ENCODE peak calls at places on chromosomes 1 and 21, in five cellular contexts. One of them, this sample, is unnamed.

GRCh38 chr1:27508139-27508665 is 18.2 kb upstream of the WASF2 start:
- DNase-seq in suprapubic skin: no peak
- DNase-seq in mammary epithelial cell: peak; percentile 48
- DNase-seq in heart right ventricle: no peak
- DNase-seq in body of pancreas: no peak
- DNase-seq in this sample: no peak

GRCh38 chr1:31799196-31799894 is 16.5 kb downstream of the SPOCD1 start:
- DNase-seq in suprapubic skin: peak; percentile 65
- DNase-seq in mammary epithelial cell: no peak
- DNase-seq in heart right ventricle: no peak
- DNase-seq in body of pancreas: no peak
- DNase-seq in this sample: peak; percentile 55

GRCh38 chr1:155196103-155196892 is 11.4 kb downstream of the THBS3 start:
- DNase-seq in suprapubic skin: no peak
- DNase-seq in mammary epithelial cell: no peak
- DNase-seq in heart right ventricle: no peak
- DNase-seq in body of pancreas: no peak
- DNase-seq in this sample: no peak

GRCh38 chr21:42161957-42162681 is 56.8 kb upstream of the ABCG1 start:
- DNase-seq in suprapubic skin: peak; percentile 73
- DNase-seq in mammary epithelial cell: no peak
- DNase-seq in heart right ventricle: no peak
- DNase-seq in body of pancreas: no peak
- DNase-seq in this sample: no peak

GRCh38 chr1:231338270-231339128 is at the start of gene SPRTN:
- DNase-seq in suprapubic skin: peak; percentile 94
- DNase-seq in mammary epithelial cell: peak; percentile 11
- DNase-seq in heart right ventricle: no peak
- DNase-seq in body of pancreas: no peak
- DNase-seq in this sample: no peak

GRCh38 chr1:190477687-190478192 is at the start of gene BRINP3:
- DNase-seq in suprapubic skin: no peak
- DNase-seq in mammary epithelial cell: no peak
- DNase-seq in heart right ventricle: no peak
- DNase-seq in body of pancreas: no peak
- DNase-seq in this sample: no peak

GRCh38 chr1:13965770-13966398 is 265.9 kb downstream of the PRDM2 start:
- DNase-seq in suprapubic skin: no peak
- DNase-seq in mammary epithelial cell: peak; percentile 23
- DNase-seq in heart right ventricle: peak; percentile 41
- DNase-seq in body of pancreas: peak; percentile 47
- DNase-seq in this sample: no peak

GRCh38 chr21:41627428-41627827 is 119.5 kb upstream of the TMPRSS2 start:
- DNase-seq in suprapubic skin: no peak
- DNase-seq in mammary epithelial cell: peak; percentile 48
- DNase-seq in heart right ventricle: no peak
- DNase-seq in body of pancreas: no peak
- DNase-seq in this sample: no peak

GRCh38 chr1:3420218-3420951 is 34.1 kb upstream of the ARHGEF16 start:
- DNase-seq in suprapubic skin: no peak
- DNase-seq in mammary epithelial cell: no peak
- DNase-seq in heart right ventricle: no peak
- DNase-seq in body of pancreas: no peak
- DNase-seq in this sample: no peak

GRCh38 chr1:211326528-211327340 is at the start of gene TRAF5:
- DNase-seq in suprapubic skin: no peak
- DNase-seq in mammary epithelial cell: peak; percentile 6
- DNase-seq in heart right ventricle: peak; percentile 32
- DNase-seq in body of pancreas: peak; percentile 61
- DNase-seq in this sample: peak; percentile 72

GRCh38 chr1:50218344-50218743 is 109.6 kb downstream of the ELAVL4 start:
- DNase-seq in suprapubic skin: no peak
- DNase-seq in mammary epithelial cell: no peak
- DNase-seq in heart right ventricle: no peak
- DNase-seq in body of pancreas: no peak
- DNase-seq in this sample: no peak

GRCh38 chr1:230407351-230407750 is 18.8 kb downstream of the PGBD5 start:
- DNase-seq in suprapubic skin: no peak
- DNase-seq in mammary epithelial cell: no peak
- DNase-seq in heart right ventricle: no peak
- DNase-seq in body of pancreas: peak; percentile 41
- DNase-seq in this sample: no peak

GRCh38 chr1:31663622-31664452 is 19.2 kb upstream of the PEF1 start:
- DNase-seq in suprapubic skin: no peak
- DNase-seq in mammary epithelial cell: no peak
- DNase-seq in heart right ventricle: peak; percentile 62
- DNase-seq in body of pancreas: peak; percentile 51
- DNase-seq in this sample: peak; percentile 81

GRCh38 chr1:58430355-58431335 is 115.9 kb downstream of the OMA1 start:
- DNase-seq in suprapubic skin: no peak
- DNase-seq in mammary epithelial cell: no peak
- DNase-seq in heart right ventricle: no peak
- DNase-seq in body of pancreas: no peak
- DNase-seq in this sample: no peak

GRCh38 chr1:58434181-58434580 is 112.3 kb downstream of the OMA1 start:
- DNase-seq in suprapubic skin: no peak
- DNase-seq in mammary epithelial cell: no peak
- DNase-seq in heart right ventricle: no peak
- DNase-seq in body of pancreas: no peak
- DNase-seq in this sample: no peak

GRCh38 chr1:58431847-58432246 is 114.7 kb downstream of the OMA1 start:
- DNase-seq in suprapubic skin: no peak
- DNase-seq in mammary epithelial cell: no peak
- DNase-seq in heart right ventricle: no peak
- DNase-seq in body of pancreas: no peak
- DNase-seq in this sample: no peak

GRCh38 chr1:58434587-58434986 is 111.9 kb downstream of the OMA1 start:
- DNase-seq in suprapubic skin: no peak
- DNase-seq in mammary epithelial cell: no peak
- DNase-seq in heart right ventricle: no peak
- DNase-seq in body of pancreas: no peak
- DNase-seq in this sample: no peak

DNA sequence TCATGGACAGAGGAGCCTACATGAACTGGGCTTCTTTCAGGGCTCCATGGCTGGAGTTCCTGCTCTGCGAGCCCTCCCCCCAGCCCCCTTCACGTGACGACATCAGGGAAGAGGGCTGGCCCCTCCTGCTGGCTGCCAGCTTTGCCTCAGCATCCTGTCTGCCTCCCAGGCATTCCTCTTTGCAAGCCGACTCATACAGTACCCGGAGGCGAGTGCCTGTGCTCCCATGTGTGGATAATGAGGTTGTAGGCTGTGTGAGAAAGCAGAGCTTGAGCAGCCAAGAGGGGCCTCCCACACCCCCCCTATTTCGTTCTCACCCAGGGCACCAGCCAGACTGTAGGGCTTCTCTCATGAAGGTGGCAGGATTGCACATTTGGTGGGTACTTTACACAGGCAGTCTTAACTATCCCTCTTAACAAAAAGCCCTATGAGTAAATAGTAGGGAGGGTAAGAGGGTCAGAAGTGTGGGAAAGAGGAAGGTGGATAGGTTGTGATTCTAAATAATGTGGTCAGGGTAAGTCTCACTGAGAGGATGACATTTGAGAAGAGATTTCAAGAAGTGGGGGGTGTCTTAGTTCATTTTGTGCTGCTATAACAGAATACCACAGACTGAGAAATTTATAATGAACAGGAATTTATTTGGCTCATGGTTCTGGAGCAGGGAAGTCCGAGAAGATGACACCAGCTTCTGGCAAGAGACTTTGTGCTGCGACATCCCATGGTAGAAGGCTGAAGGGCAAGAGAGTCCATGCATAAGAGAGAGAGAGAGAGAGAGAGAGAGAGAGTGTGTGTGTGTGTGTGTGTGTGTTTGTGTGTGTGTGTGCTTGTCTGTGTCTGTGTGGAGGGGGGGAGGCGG is 113.5 kb downstream of the OMA1 start:
- DNase-seq in suprapubic skin: no peak
- DNase-seq in mammary epithelial cell: peak; percentile 34
- DNase-seq in heart right ventricle: no peak
- DNase-seq in body of pancreas: no peak
- DNase-seq in this sample: no peak
- TF ChIP-seq CTCF in suprapubic skin: no peak
- TF ChIP-seq CTCF in mammary epithelial cell: no peak
- TF ChIP-seq CTCF in heart right ventricle: no peak
- TF ChIP-seq CTCF in body of pancreas: no peak
- TF ChIP-seq CTCF in this sample: no peak

GRCh38 chr1:204370176-204370575 is 10.4 kb upstream of the PLEKHA6 start:
- DNase-seq in suprapubic skin: no peak
- DNase-seq in mammary epithelial cell: no peak
- DNase-seq in heart right ventricle: no peak
- DNase-seq in body of pancreas: no peak
- DNase-seq in this sample: no peak

GRCh38 chr1:204369006-204369726 is 9.4 kb upstream of the PLEKHA6 start:
- DNase-seq in suprapubic skin: no peak
- DNase-seq in mammary epithelial cell: no peak
- DNase-seq in heart right ventricle: no peak
- DNase-seq in body of pancreas: no peak
- DNase-seq in this sample: no peak

GRCh38 chr1:204367956-204368355 is 8.2 kb upstream of the PLEKHA6 start:
- DNase-seq in suprapubic skin: no peak
- DNase-seq in mammary epithelial cell: no peak
- DNase-seq in heart right ventricle: no peak
- DNase-seq in body of pancreas: no peak
- DNase-seq in this sample: no peak

GRCh38 chr1:204366759-204367158 is 7.0 kb upstream of the PLEKHA6 start:
- DNase-seq in suprapubic skin: no peak
- DNase-seq in mammary epithelial cell: no peak
- DNase-seq in heart right ventricle: no peak
- DNase-seq in body of pancreas: no peak
- DNase-seq in this sample: no peak

GRCh38 chr1:204367193-204367858 is 7.6 kb upstream of the PLEKHA6 start:
- DNase-seq in suprapubic skin: no peak
- DNase-seq in mammary epithelial cell: no peak
- DNase-seq in heart right ventricle: no peak
- DNase-seq in body of pancreas: no peak
- DNase-seq in this sample: no peak
- H3K27me3 ChIP-seq in suprapubic skin: no peaks in the 10 kb centered on the region
- H3K27me3 ChIP-seq in mammary epithelial cell: no peaks in the 10 kb centered on the region
- H3K27me3 ChIP-seq in heart right ventricle: peaks cover 7% of the 10 kb centered on the region
- H3K27me3 ChIP-seq in body of pancreas: no peaks in the 10 kb centered on the region
- H3K27me3 ChIP-seq in this sample: no peaks in the 10 kb centered on the region

DNA sequence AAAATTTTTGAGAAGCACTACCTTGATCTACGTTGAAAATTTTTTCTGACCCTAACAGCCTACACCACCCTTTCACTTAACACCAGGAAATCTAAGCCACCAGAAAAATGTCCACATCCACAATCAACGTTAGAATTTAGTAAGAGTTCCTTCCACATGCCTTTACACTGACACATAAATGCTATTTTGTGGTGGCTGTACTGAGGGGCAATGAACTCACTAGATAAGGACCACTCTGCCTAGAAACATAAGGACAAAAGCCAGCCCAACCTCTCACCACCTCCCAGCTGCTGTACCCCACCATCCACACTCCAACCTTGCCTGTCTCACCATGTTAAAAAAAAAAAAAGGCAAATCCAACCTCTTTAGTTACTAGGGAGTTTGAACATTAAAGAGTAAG is 29.8 kb downstream of the PARP1 start:
- DNase-seq in suprapubic skin: no peak
- DNase-seq in mammary epithelial cell: no peak
- DNase-seq in heart right ventricle: no peak
- DNase-seq in body of pancreas: no peak
- DNase-seq in this sample: no peak
- H3K4me3 ChIP-seq in suprapubic skin: no peak overlapping the region
- H3K4me3 ChIP-seq in mammary epithelial cell: no peak overlapping the region
- H3K4me3 ChIP-seq in heart right ventricle: no peak overlapping the region
- H3K4me3 ChIP-seq in body of pancreas: no peak overlapping the region
- H3K4me3 ChIP-seq in this sample: no peak overlapping the region

GRCh38 chr1:6614019-6614952 is 755 bp downstream of the PHF13 start:
- DNase-seq in suprapubic skin: no peak
- DNase-seq in mammary epithelial cell: no peak
- DNase-seq in heart right ventricle: peak; percentile 61
- DNase-seq in body of pancreas: peak; percentile 42
- DNase-seq in this sample: no peak

GRCh38 chr1:6613361-6614018 is at the start of gene PHF13:
- DNase-seq in suprapubic skin: peak; percentile 100
- DNase-seq in mammary epithelial cell: peak; percentile 99
- DNase-seq in heart right ventricle: peak; percentile 99
- DNase-seq in body of pancreas: peak; percentile 99
- DNase-seq in this sample: peak; percentile 98

GRCh38 chr1:6614953-6615785 is 1.6 kb downstream of the PHF13 start:
- DNase-seq in suprapubic skin: no peak
- DNase-seq in mammary epithelial cell: no peak
- DNase-seq in heart right ventricle: no peak
- DNase-seq in body of pancreas: no peak
- DNase-seq in this sample: no peak

DNA sequence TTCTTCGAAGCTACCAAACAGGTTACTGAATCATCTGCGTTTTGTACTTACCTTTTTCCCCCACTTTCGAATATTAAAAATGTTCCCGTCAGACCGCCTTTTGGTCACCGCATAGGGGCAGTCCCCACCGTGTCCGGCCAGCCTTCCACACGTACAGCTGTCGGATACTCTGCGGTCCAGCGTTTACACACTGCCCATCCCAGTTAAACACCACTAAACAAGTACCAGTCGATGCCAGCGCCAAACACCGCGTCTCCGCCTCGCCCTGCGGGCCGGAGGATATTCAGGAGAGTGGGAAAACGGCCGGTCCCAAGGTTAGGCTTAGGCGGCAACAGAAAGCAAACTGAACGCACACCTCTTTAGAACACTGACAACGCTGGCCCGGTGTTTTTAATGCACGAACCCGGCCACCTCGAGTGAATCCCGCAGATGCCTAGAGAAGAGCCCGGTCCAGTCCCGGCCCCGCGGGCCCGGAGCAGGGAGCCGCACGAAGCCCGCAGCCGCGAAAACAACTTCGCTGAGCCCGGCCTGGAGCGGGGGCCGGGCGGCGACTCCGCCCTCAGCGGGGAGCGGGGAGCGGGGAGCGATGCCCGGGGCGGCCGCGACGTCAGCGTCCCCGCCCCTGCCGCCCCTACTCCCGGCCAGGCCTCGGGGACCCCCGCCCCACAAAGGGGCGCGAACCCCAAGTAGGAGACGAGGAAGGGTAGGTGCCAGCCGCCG is 730 bp upstream of the PHF13 start:
- DNase-seq in suprapubic skin: peak; percentile 87
- DNase-seq in mammary epithelial cell: peak; percentile 62
- DNase-seq in heart right ventricle: peak; percentile 56
- DNase-seq in body of pancreas: peak; percentile 53
- DNase-seq in this sample: no peak
- TF ChIP-seq CTCF in suprapubic skin: no peak
- TF ChIP-seq CTCF in mammary epithelial cell: no peak
- TF ChIP-seq CTCF in heart right ventricle: no peak
- TF ChIP-seq CTCF in body of pancreas: no peak
- TF ChIP-seq CTCF in this sample: no peak